ENCODE peak calls at places on chromosomes 7 and 10, in five cellular contexts. One of them, this sample, is unnamed.

GRCh38 chr10:71704816-71705215 is 14.8 kb downstream of the C10orf105 start:
- DNase-seq in DND-41: no peak
- DNase-seq in Calu3: no peak
- DNase-seq in Ammon's horn: no peak
- DNase-seq in heart left ventricle: no peak
- DNase-seq in this sample: no peak

GRCh38 chr7:155583636-155584035 is 37.3 kb upstream of the CNPY1 start:
- DNase-seq in Calu3: no peak
- DNase-seq in Ammon's horn: no peak
- DNase-seq in heart left ventricle: peak
- DNase-seq in DND-41: no peak
- DNase-seq in this sample: no peak

GRCh38 chr7:94182066-94182465 is 177.9 kb upstream of the BET1 start:
- DNase-seq in DND-41: no peak
- DNase-seq in Ammon's horn: no peak
- DNase-seq in Calu3: peak
- DNase-seq in heart left ventricle: no peak
- DNase-seq in this sample: no peak

GRCh38 chr10:124071141-124071540 is 22.3 kb downstream of the CHST15 start:
- DNase-seq in heart left ventricle: no peak
- DNase-seq in Calu3: no peak
- DNase-seq in Ammon's horn: no peak
- DNase-seq in DND-41: no peak
- DNase-seq in this sample: no peak

GRCh38 chr7:151201751-151202150 is 8.5 kb downstream of the H2BK1 start:
- DNase-seq in heart left ventricle: no peak
- DNase-seq in Calu3: no peak
- DNase-seq in Ammon's horn: no peak
- DNase-seq in DND-41: no peak
- DNase-seq in this sample: no peak

GRCh38 chr7:147412782-147413186 is 1177.8 kb upstream of the C7orf33 start:
- DNase-seq in Calu3: no peak
- DNase-seq in DND-41: no peak
- DNase-seq in Ammon's horn: no peak
- DNase-seq in heart left ventricle: no peak
- DNase-seq in this sample: no peak

GRCh38 chr7:85386460-85386859 is 199.6 kb upstream of the SEMA3D start:
- DNase-seq in Calu3: no peak
- DNase-seq in DND-41: no peak
- DNase-seq in Ammon's horn: no peak
- DNase-seq in heart left ventricle: no peak
- DNase-seq in this sample: no peak

GRCh38 chr7:36945612-36946400 is 221.5 kb upstream of the AOAH start:
- DNase-seq in Ammon's horn: no peak
- DNase-seq in heart left ventricle: no peak
- DNase-seq in DND-41: no peak
- DNase-seq in Calu3: no peak
- DNase-seq in this sample: no peak

GRCh38 chr7:44914992-44915607 is 29.8 kb upstream of the PURB start:
- DNase-seq in Calu3: no peak
- DNase-seq in heart left ventricle: no peak
- DNase-seq in DND-41: no peak
- DNase-seq in Ammon's horn: peak
- DNase-seq in this sample: peak

GRCh38 chr10:101489355-101489754 is 98.7 kb downstream of the POLL start:
- DNase-seq in Calu3: no peak
- DNase-seq in Ammon's horn: no peak
- DNase-seq in heart left ventricle: no peak
- DNase-seq in DND-41: no peak
- DNase-seq in this sample: no peak

GRCh38 chr7:47038621-47039020 is 543.3 kb downstream of the TNS3 start:
- DNase-seq in DND-41: no peak
- DNase-seq in heart left ventricle: no peak
- DNase-seq in Calu3: no peak
- DNase-seq in Ammon's horn: no peak
- DNase-seq in this sample: no peak

GRCh38 chr7:21256310-21256877 is 171.5 kb upstream of the SP4 start:
- DNase-seq in Ammon's horn: peak
- DNase-seq in heart left ventricle: no peak
- DNase-seq in DND-41: no peak
- DNase-seq in Calu3: peak
- DNase-seq in this sample: peak

GRCh38 chr10:83012866-83013265 is 1126.4 kb upstream of the GHITM start:
- DNase-seq in Calu3: no peak
- DNase-seq in DND-41: no peak
- DNase-seq in heart left ventricle: no peak
- DNase-seq in Ammon's horn: no peak
- DNase-seq in this sample: no peak

GRCh38 chr7:54831644-54832095 is 72.7 kb upstream of the SEC61G start:
- DNase-seq in Calu3: peak
- DNase-seq in DND-41: no peak
- DNase-seq in heart left ventricle: no peak
- DNase-seq in Ammon's horn: peak
- DNase-seq in this sample: no peak

GRCh38 chr10:78396754-78397153 is 363.1 kb downstream of the RPS24 start:
- DNase-seq in DND-41: no peak
- DNase-seq in heart left ventricle: no peak
- DNase-seq in Ammon's horn: no peak
- DNase-seq in Calu3: no peak
- DNase-seq in this sample: no peak

GRCh38 chr10:60048146-60048545 is 141.8 kb upstream of the CCDC6 start:
- DNase-seq in DND-41: no peak
- DNase-seq in heart left ventricle: no peak
- DNase-seq in Ammon's horn: no peak
- DNase-seq in Calu3: peak
- DNase-seq in this sample: no peak

GRCh38 chr7:144386741-144387140 is 16.8 kb downstream of the NOBOX start:
- DNase-seq in Ammon's horn: no peak
- DNase-seq in Calu3: no peak
- DNase-seq in DND-41: no peak
- DNase-seq in heart left ventricle: no peak
- DNase-seq in this sample: no peak

GRCh38 chr10:59654007-59654406 is 55.6 kb downstream of the SLC16A9 start:
- DNase-seq in Calu3: no peak
- DNase-seq in DND-41: no peak
- DNase-seq in heart left ventricle: no peak
- DNase-seq in Ammon's horn: no peak
- DNase-seq in this sample: no peak

GRCh38 chr10:56116684-56117083 is 244.4 kb downstream of the ZWINT start:
- DNase-seq in heart left ventricle: no peak
- DNase-seq in Calu3: no peak
- DNase-seq in DND-41: no peak
- DNase-seq in Ammon's horn: no peak
- DNase-seq in this sample: no peak

GRCh38 chr10:91050371-91051034 is 129.6 kb upstream of the ANKRD1 start:
- DNase-seq in DND-41: no peak
- DNase-seq in Ammon's horn: no peak
- DNase-seq in heart left ventricle: no peak
- DNase-seq in Calu3: no peak
- DNase-seq in this sample: no peak

GRCh38 chr7:148799893-148800545 is 84.1 kb downstream of the EZH2 start:
- DNase-seq in Calu3: no peak
- DNase-seq in DND-41: no peak
- DNase-seq in heart left ventricle: no peak
- DNase-seq in Ammon's horn: no peak
- DNase-seq in this sample: no peak

GRCh38 chr10:78362406-78363022 is 328.9 kb downstream of the RPS24 start:
- DNase-seq in heart left ventricle: no peak
- DNase-seq in Ammon's horn: peak
- DNase-seq in DND-41: no peak
- DNase-seq in Calu3: no peak
- DNase-seq in this sample: no peak

GRCh38 chr10:99694171-99694570 is 34.9 kb downstream of the ENTPD7 start:
- DNase-seq in Ammon's horn: no peak
- DNase-seq in heart left ventricle: no peak
- DNase-seq in Calu3: no peak
- DNase-seq in DND-41: no peak
- DNase-seq in this sample: no peak

This sample was measured in globus pallidus.